ENCODE peak calls at places on chromosomes 3 and 15, in four cellular contexts. Y, P, W and A are unnamed samples.

GRCh38 chr3:10321630-10322354 is 880 bp upstream of the SEC13 start:
- DNase-seq in W (no peak), P (no peak), Y (no peak), A (no peak)

GRCh38 chr15:65818927-65819562 is 27.0 kb upstream of the DENND4A start:
- DNase-seq in W (no peak), P (no peak), Y (peak; percentile 59), A (no peak)

GRCh38 chr15:40389824-40390595 is 7.5 kb downstream of the KNSTRN start:
- DNase-seq in W (no peak), P (no peak), Y (no peak), A (no peak)

GRCh38 chr15:67820992-67821783 is 4.1 kb upstream of the SKOR1 start:
- DNase-seq in Y (peak; percentile 84), W (no peak), P (peak; percentile 76), A (peak; percentile 45)

GRCh38 chr15:67945951-67946700 is 106.3 kb upstream of the RNU6-1 start:
- DNase-seq in P (peak; percentile 55), Y (no peak), W (peak; percentile 89), A (peak; percentile 8)

GRCh38 chr3:11375333-11376076 is 103.3 kb downstream of the ATG7 start:
- DNase-seq in P (no peak), W (no peak), Y (no peak), A (peak; percentile 51)

GRCh38 chr3:14360123-14360881 is 42.1 kb upstream of the SLC6A6 start:
- DNase-seq in Y (no peak), P (no peak), W (no peak), A (no peak)

GRCh38 chr15:28960979-28961378 is 75.2 kb downstream of the APBA2 start:
- DNase-seq in P (peak; percentile 82), W (peak; percentile 89), Y (no peak), A (peak; percentile 77)

GRCh38 chr15:73753250-73754130 is at the start of gene INSYN1:
- DNase-seq in Y (no peak), P (peak; percentile 36), W (no peak), A (peak; percentile 6)

GRCh38 chr3:177905895-177906511 is 630.2 kb upstream of the KCNMB2 start:
- DNase-seq in W (peak; percentile 5), Y (no peak), P (peak; percentile 5), A (peak; percentile 76)

GRCh38 chr3:44058022-44058867 is 183.4 kb upstream of the TOPAZ1 start:
- DNase-seq in W (no peak), P (peak; percentile 33), Y (peak; percentile 75), A (peak; percentile 83)

GRCh38 chr3:89246326-89246725 is 138.9 kb downstream of the EPHA3 start:
- DNase-seq in P (no peak), W (no peak), Y (no peak), A (no peak)

GRCh38 chr3:178320481-178321352 is 215.5 kb upstream of the KCNMB2 start:
- DNase-seq in Y (no peak), W (no peak), P (no peak), A (peak; percentile 45)

GRCh38 chr3:61594144-61594977 is 33.0 kb downstream of the PTPRG start:
- DNase-seq in W (no peak), P (no peak), Y (no peak), A (no peak)

GRCh38 chr15:62515696-62516395 is 350.8 kb upstream of the C2CD4B start:
- DNase-seq in W (no peak), P (no peak), Y (no peak), A (no peak)

GRCh38 chr15:90437516-90437915 is 49.5 kb downstream of the IQGAP1 start:
- DNase-seq in W (no peak), Y (no peak), P (no peak), A (no peak)

GRCh38 chr15:89457086-89457485 is 39.3 kb downstream of the RHCG start:
- DNase-seq in P (peak; percentile 71), W (peak; percentile 77), Y (no peak), A (peak; percentile 43)

GRCh38 chr15:63576441-63576840 is 20.7 kb upstream of the FBXL22 start:
- DNase-seq in W (no peak), Y (no peak), P (no peak), A (no peak)

GRCh38 chr3:122992628-122993570 is 34.7 kb downstream of the SEMA5B start:
- DNase-seq in W (no peak), Y (no peak), P (no peak), A (no peak)

GRCh38 chr15:69088300-69088965 is 72.0 kb upstream of the GLCE start:
- DNase-seq in Y (no peak), P (no peak), W (no peak), A (no peak)

GRCh38 chr3:81443948-81444347 is 317.5 kb downstream of the GBE1 start:
- DNase-seq in W (peak; percentile 64), Y (no peak), P (peak; percentile 18), A (peak; percentile 84)

GRCh38 chr15:70214266-70214665 is 116.5 kb upstream of the TLE3 start:
- DNase-seq in P (no peak), W (no peak), Y (no peak), A (no peak)
- TF ChIP-seq CTCF in P (no peak), W (no peak), Y (no peak), A (no peak)

DNA sequence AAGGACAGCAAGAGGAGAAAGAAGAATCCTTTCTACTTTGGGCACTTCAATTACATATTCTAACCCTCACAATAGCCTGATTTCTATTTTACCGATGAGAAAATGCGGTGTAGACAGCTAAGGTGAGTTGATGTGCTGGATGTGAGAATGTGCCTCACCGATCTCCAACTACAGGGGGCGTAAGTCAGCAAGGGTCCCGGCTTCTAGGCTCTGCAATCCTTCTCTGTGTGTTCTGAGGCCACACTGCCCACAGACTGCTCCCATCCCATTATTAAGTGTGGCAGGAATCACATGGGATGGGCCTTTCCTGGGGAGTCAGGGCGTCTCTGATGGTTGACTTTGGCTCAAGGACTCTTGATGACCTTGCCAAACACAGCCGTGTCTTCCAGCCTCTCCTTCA is 23.6 kb upstream of the RPL35A start:
- DNase-seq in W (peak; percentile 20), Y (no peak), P (no peak), A (no peak)
- TF ChIP-seq CTCF in W (no peak), Y (peak; percentile 29), P (no peak), A (peak; percentile 21)

DNA sequence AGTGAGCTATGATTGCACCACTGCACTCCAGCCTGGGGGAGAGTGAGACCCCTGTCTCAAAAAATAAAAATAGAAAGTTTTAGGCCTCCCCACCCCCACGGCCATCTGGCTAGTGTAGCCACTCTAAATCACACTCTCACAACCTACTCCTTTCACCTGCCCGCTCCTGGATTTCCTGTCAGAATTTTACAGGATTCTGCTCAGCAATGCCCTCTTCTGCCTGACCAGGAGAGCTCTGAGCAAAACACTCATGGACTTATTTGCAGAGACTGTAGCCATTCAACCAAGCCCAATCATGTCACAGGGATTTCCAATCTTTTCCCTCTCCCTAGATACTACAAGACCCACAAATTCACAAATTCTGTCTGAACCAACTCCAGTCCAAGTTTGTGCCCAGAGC is 242.6 kb upstream of the TPRG1 start:
- DNase-seq in W (peak; percentile 30), Y (no peak), P (no peak), A (no peak)
- TF ChIP-seq CTCF in W (peak; percentile 22), Y (no peak), P (no peak), A (peak; percentile 20)

GRCh38 chr3:194928831-194929594 is 243.3 kb downstream of the FAM43A start:
- DNase-seq in W (peak; percentile 7), Y (no peak), P (no peak), A (peak; percentile 80)
- TF ChIP-seq CTCF in W (no peak), Y (no peak), P (no peak), A (peak; percentile 100)